ENCODE peak calls at places on chromosome 9, in nine cellular contexts. F is AG04449; U is heart left ventricle; X is iris pigment epithelial cell; B is EH; V is mesendoderm; C is endothelial cell; A is ecto neural progenitor cell; Y is activated CD4-positive, alpha-beta T cell treated with anti-CD3 and anti-CD28 coated beads for 1 hour. M is an unnamed sample.

GRCh38 chr9:131720330-131720729 is 19.5 kb downstream of the RAPGEF1 start:
- DNase-seq in F (no peak), U (no peak), X (no peak), B (no peak), V (no peak), C (no peak), A (no peak), Y (no peak), M (no peak)

GRCh38 chr9:77018058-77019009 is 1.1 kb upstream of the FOXB2 start:
- DNase-seq in F (no peak), U (no peak), X (no peak), B (no peak), V (peak), C (peak), A (peak), Y (no peak), M (no peak)

GRCh38 chr9:97501177-97501971 is at the start of gene TMOD1:
- DNase-seq in F (no peak), U (peak), X (peak), B (peak), V (peak), C (peak), A (peak), Y (no peak), M (peak)

GRCh38 chr9:112180387-112180881 is 5.3 kb upstream of the SUSD1 start:
- DNase-seq in F (no peak), U (no peak), X (no peak), B (peak), V (peak), C (no peak), A (no peak), Y (no peak), M (no peak)

GRCh38 chr9:94613003-94613402 is 19.4 kb upstream of the FBP2 start:
- DNase-seq in F (no peak), U (no peak), X (peak), B (peak), V (peak), C (no peak), A (no peak), Y (no peak), M (no peak)

GRCh38 chr9:12640866-12641636 is 52.1 kb upstream of the TYRP1 start:
- DNase-seq in F (no peak), U (no peak), X (no peak), B (no peak), V (no peak), C (no peak), A (no peak), Y (no peak), M (no peak)

GRCh38 chr9:98521141-98521540 is 187.6 kb downstream of the GABBR2 start:
- DNase-seq in F (peak), U (no peak), X (peak), B (peak), V (no peak), C (no peak), A (no peak), Y (no peak), M (no peak)

GRCh38 chr9:15513335-15513734 is 2.6 kb upstream of the PSIP1 start:
- DNase-seq in F (no peak), U (no peak), X (no peak), B (peak), V (peak), C (no peak), A (peak), Y (no peak), M (no peak)

GRCh38 chr9:18338042-18338441 is 135.9 kb upstream of the ADAMTSL1 start:
- DNase-seq in F (no peak), U (no peak), X (peak), B (peak), V (no peak), C (no peak), A (no peak), Y (no peak), M (no peak)

GRCh38 chr9:132235894-132236661 is 74.2 kb downstream of the NTNG2 start:
- DNase-seq in F (no peak), U (peak), X (peak), B (peak), V (peak), C (peak), A (peak), Y (peak), M (peak)

GRCh38 chr9:90517103-90517502 is 125.5 kb downstream of the DIRAS2 start:
- DNase-seq in F (no peak), U (no peak), X (no peak), B (no peak), V (peak), C (no peak), A (no peak), Y (no peak), M (no peak)

GRCh38 chr9:93826209-93826608 is 128.9 kb downstream of the BARX1 start:
- DNase-seq in F (no peak), U (peak), X (no peak), B (no peak), V (no peak), C (peak), A (peak), Y (peak), M (no peak)

GRCh38 chr9:116288658-116289057 is 135.1 kb downstream of the PAPPA start:
- DNase-seq in F (peak), U (no peak), X (peak), B (peak), V (no peak), C (no peak), A (no peak), Y (no peak), M (no peak)

GRCh38 chr9:134057751-134058701 is 9.8 kb downstream of the BRD3 start:
- DNase-seq in F (no peak), U (peak), X (no peak), B (no peak), V (no peak), C (no peak), A (no peak), Y (no peak), M (peak)

GRCh38 chr9:97985058-97985861 is 2.1 kb downstream of the ANP32B start:
- DNase-seq in F (no peak), U (no peak), X (no peak), B (peak), V (peak), C (no peak), A (no peak), Y (peak), M (peak)

GRCh38 chr9:132415181-132415580 is 5.2 kb downstream of the CFAP77 start:
- DNase-seq in F (no peak), U (no peak), X (no peak), B (no peak), V (no peak), C (no peak), A (no peak), Y (no peak), M (no peak)

GRCh38 chr9:94974154-94974860 is 247.8 kb downstream of the AOPEP start:
- DNase-seq in F (no peak), U (no peak), X (no peak), B (peak), V (no peak), C (no peak), A (no peak), Y (no peak), M (no peak)

GRCh38 chr9:38384990-38385848 is 7.3 kb upstream of the ALDH1B1 start:
- DNase-seq in F (no peak), U (no peak), X (no peak), B (peak), V (no peak), C (no peak), A (no peak), Y (no peak), M (no peak)

GRCh38 chr9:16619341-16619740 is 251.1 kb downstream of the BNC2 start:
- DNase-seq in F (no peak), U (no peak), X (no peak), B (no peak), V (no peak), C (no peak), A (no peak), Y (no peak), M (no peak)

GRCh38 chr9:125260564-125260963 is 1.1 kb upstream of the GAPVD1 start:
- DNase-seq in F (no peak), U (no peak), X (peak), B (peak), V (no peak), C (no peak), A (no peak), Y (no peak), M (no peak)

GRCh38 chr9:124016152-124017063 is 4.8 kb downstream of the LHX2 start:
- DNase-seq in F (no peak), U (no peak), X (no peak), B (no peak), V (no peak), C (no peak), A (no peak), Y (no peak), M (no peak)

GRCh38 chr9:121298689-121299112 is 30.7 kb downstream of the GSN start:
- DNase-seq in F (no peak), U (no peak), X (no peak), B (peak), V (peak), C (no peak), A (peak), Y (no peak), M (peak)

GRCh38 chr9:80874276-80874675 is 815.1 kb downstream of the TLE1 start:
- DNase-seq in F (peak), U (no peak), X (peak), B (peak), V (no peak), C (no peak), A (no peak), Y (no peak), M (no peak)

GRCh38 chr9:131919181-131919580 is 160.5 kb downstream of the MED27 start:
- DNase-seq in F (no peak), U (no peak), X (no peak), B (no peak), V (no peak), C (no peak), A (no peak), Y (no peak), M (no peak)

GRCh38 chr9:82791685-82792084 is 271.3 kb downstream of the RASEF start:
- DNase-seq in F (no peak), U (no peak), X (no peak), B (no peak), V (no peak), C (no peak), A (no peak), Y (no peak), M (no peak)

GRCh38 chr9:130672466-130672865 is 8.1 kb downstream of the PRDM12 start:
- DNase-seq in F (no peak), U (no peak), X (no peak), B (no peak), V (no peak), C (no peak), A (no peak), Y (no peak), M (no peak)

GRCh38 chr9:133726401-133727276 is 11.5 kb downstream of the SARDH start:
- DNase-seq in F (no peak), U (peak), X (peak), B (peak), V (peak), C (peak), A (peak), Y (peak), M (peak)

GRCh38 chr9:115593587-115594091 is 475.7 kb upstream of the TNC start:
- DNase-seq in F (no peak), U (no peak), X (peak), B (peak), V (peak), C (peak), A (no peak), Y (no peak), M (no peak)

M was measured in sigmoid colon.